ENCODE peak calls at places on chromosomes 2 and 18, in four cellular contexts. M is MM.1S, C is Peyer's patch, S is esophagus muscularis mucosa. I is an unnamed sample.

GRCh38 chr2:232503792-232504323 is 16.2 kb upstream of the ECEL1 start:
- DNase-seq in M (no peak), C (no peak), S (no peak), I (no peak)

GRCh38 chr2:14831458-14831857 is 198.9 kb downstream of the LRATD1 start:
- DNase-seq in M (no peak), C (no peak), S (no peak), I (no peak)

GRCh38 chr2:214310319-214310718 is 100.5 kb upstream of the VWC2L start:
- DNase-seq in M (peak; percentile 21), C (no peak), S (no peak), I (no peak)

GRCh38 chr2:10523406-10524189 is 75.5 kb upstream of the ODC1 start:
- DNase-seq in M (no peak), C (no peak), S (no peak), I (no peak)

GRCh38 chr2:9617296-9617695 is 13.5 kb downstream of the YWHAQ start:
- DNase-seq in M (no peak), C (no peak), S (no peak), I (no peak)

GRCh38 chr2:107412981-107413380 is 413.7 kb upstream of the RGPD4 start:
- DNase-seq in M (no peak), C (no peak), S (no peak), I (no peak)

GRCh38 chr18:10405014-10405493 is 49.4 kb upstream of the APCDD1 start:
- DNase-seq in M (no peak), C (no peak), S (no peak), I (no peak)

GRCh38 chr18:28136071-28136470 is 40.9 kb downstream of the CDH2 start:
- DNase-seq in M (peak; percentile 67), C (no peak), S (no peak), I (no peak)

GRCh38 chr2:157887946-157888345 is 11.8 kb upstream of the ACVR1 start:
- DNase-seq in M (no peak), C (no peak), S (no peak), I (no peak)

GRCh38 chr2:25176541-25177368 is 8.4 kb upstream of the POMC start:
- DNase-seq in M (no peak), C (no peak), S (no peak), I (no peak)

GRCh38 chr2:23803965-23804542 is 122.9 kb downstream of the ATAD2B start:
- DNase-seq in M (no peak), C (no peak), S (no peak), I (no peak)

GRCh38 chr18:10094608-10095137 is 180.9 kb downstream of the VAPA start:
- DNase-seq in M (no peak), C (no peak), S (no peak), I (no peak)

GRCh38 chr2:224312741-224313140 is 89.2 kb downstream of the FAM124B start:
- DNase-seq in M (no peak), C (no peak), S (no peak), I (no peak)

DNA sequence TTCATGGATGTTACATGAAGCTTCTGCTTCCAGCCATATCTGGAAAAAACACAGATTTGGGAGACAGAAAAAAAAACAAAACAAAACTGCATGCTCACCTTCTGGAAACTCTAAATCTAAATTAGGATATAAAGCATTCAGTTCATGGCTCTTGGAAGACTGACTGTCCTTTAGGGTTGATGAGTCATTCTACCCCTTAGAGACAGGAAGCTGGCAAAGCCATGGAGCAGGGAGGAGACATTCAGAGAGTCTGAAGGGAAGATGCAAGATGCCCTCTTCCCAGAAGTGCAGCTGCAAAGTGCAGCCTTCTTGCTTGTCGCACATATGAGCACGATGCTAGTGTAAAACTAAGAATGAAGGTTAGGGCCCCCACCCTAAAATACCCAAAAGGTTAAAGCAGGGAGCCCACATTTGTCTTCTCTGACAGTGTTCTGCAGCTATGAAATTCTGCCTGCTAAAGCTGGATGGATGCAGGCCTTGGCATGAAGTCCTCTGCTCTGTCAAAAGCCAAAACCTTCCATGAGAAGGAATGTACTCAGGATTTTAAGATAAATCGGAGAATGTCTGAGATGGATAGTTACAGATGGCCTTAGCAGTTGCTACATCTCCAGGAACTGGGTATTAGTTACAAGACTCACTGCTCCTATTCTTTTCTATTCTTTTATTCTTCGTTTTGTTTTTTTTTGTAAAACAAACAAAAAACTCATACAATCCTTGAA is 89.6 kb downstream of the POLE4 start:
- DNase-seq in M (no peak), C (no peak), S (no peak), I (no peak)
- H3K27ac ChIP-seq in M (no peak overlapping the region), C (no peak overlapping the region), S (no peak overlapping the region), I (no peak overlapping the region)

DNA sequence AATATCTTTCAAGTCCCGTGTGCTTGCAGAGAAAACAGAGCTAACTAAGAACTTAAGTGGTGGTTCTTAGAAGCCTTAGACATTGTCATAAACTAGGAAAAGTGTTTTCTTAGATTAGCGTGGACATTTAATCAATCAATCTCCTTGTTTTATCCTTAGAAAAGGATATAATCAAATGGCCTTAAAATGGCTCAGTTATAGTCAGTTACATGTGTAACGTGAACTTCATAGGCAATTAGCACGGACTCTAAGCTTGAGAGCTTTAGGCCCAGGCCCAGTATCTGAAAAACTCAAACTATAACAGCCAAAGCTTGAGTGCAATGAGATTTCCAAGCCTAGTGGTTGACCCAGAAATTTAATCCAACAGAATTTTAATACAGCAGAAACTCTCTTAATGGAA is 43.5 kb upstream of the SP3 start:
- DNase-seq in M (no peak), C (no peak), S (no peak), I (no peak)
- H3K4me1 ChIP-seq in M (peaks cover 3% of the 10 kb centered on the region), C (no peaks in the 10 kb centered on the region), S (peaks cover 34% of the 10 kb centered on the region), I (peaks cover 7% of the 10 kb centered on the region)

GRCh38 chr18:37567994-37568359 is 2.4 kb upstream of the CELF4 start:
- DNase-seq in M (no peak), C (no peak), S (no peak), I (no peak)

GRCh38 chr18:37566479-37567060 is 972 bp upstream of the CELF4 start:
- DNase-seq in M (no peak), C (no peak), S (no peak), I (no peak)

GRCh38 chr18:37565985-37566478 is 434 bp upstream of the CELF4 start:
- DNase-seq in M (no peak), C (no peak), S (no peak), I (no peak)

GRCh38 chr18:37568671-37569070 is 3.1 kb upstream of the CELF4 start:
- DNase-seq in M (no peak), C (no peak), S (no peak), I (no peak)

DNA sequence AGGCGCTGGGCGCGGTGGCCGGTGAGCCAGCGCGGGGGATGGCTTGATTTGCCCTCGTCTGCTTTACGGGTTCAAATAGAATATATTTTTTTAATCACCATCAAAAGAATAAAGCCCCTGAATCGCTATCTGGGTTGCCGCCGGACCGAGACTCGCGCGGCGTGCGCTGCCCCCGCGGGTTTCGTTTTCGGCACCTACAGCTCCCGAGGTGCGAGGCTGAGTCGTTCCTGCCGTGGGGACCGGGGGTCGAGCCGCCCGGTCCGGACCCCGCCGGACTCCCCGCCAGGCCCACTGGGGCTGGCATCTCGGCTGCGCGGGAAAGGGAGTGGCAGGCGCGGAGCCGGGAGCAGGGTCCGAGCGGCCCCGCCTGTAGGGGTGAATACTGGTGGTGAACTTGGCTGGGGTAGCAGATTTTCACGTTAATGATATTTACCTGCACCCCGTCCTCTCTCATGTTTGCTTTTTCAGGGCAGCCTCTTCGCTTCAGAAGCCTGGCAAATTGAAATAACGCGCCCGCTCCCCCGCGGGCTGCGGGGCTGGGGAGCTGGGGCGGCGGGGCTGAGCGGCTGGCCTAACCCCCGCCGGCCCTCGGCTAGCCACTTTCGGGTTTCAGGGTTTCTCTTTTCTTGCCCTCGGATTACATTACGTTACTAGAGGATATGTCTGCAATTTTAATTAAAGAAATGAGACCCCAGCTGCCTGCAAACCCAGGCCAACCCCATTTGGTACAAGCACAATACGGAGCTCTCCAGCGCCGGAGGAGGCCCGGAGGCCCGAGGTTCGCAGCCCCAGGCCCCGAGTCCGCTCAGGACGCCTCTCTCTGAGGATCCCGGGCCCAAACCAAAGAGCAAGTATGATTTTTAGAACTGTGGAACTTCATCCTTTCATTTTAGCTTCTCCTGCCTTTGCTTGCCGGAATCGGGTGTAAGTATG is 1.7 kb upstream of the CELF4 start:
- DNase-seq in M (no peak), C (no peak), S (no peak), I (no peak)
- H3K4me3 ChIP-seq in M (no peak overlapping the region), C (no peak overlapping the region), S (peak overlapping the region; percentile 58), I (no peak overlapping the region)

GRCh38 chr2:127721311-127721977 is 20.1 kb downstream of the SFT2D3 start:
- DNase-seq in M (no peak), C (no peak), S (no peak), I (no peak)
- H3K27ac ChIP-seq in M (no peak overlapping the region), C (no peak overlapping the region), S (no peak overlapping the region), I (no peak overlapping the region)

I was measured in CD4-positive, CD25-positive, alpha-beta regulatory T cell.